ENCODE peak calls at places on chromosomes 6 and 20, in eight cellular contexts. Z, L, D, T, G, R, I and P are unnamed samples.

GRCh38 chr20:38982291-38982690 is 20.1 kb downstream of the DHX35 start:
- DNase-seq in R (no peak), I (no peak), G (no peak), T (peak), L (no peak), D (peak), Z (no peak), P (no peak)

GRCh38 chr20:37220796-37221195 is 40.8 kb downstream of the GHRH start:
- DNase-seq in R (no peak), G (no peak), D (no peak), L (no peak), I (no peak), T (no peak), Z (no peak), P (no peak)

GRCh38 chr6:139839506-139840156 is 465.2 kb upstream of the CITED2 start:
- DNase-seq in L (no peak), R (no peak), G (no peak), I (no peak), T (no peak), Z (peak), D (peak), P (no peak)

GRCh38 chr6:36598739-36599318 is 4.7 kb downstream of the SRSF3 start:
- DNase-seq in R (no peak), Z (no peak), L (no peak), I (no peak), T (no peak), D (no peak), G (no peak), P (no peak)

GRCh38 chr6:593139-593906 is 63.6 kb downstream of the HUS1B start:
- DNase-seq in G (peak), Z (peak), I (no peak), R (peak), D (peak), L (peak), T (peak), P (peak)

GRCh38 chr6:166206510-166207389 is 39.1 kb upstream of the TBXT start:
- DNase-seq in I (no peak), G (no peak), D (no peak), L (no peak), R (no peak), Z (no peak), T (no peak), P (no peak)

GRCh38 chr20:57390604-57391438 is at the start of gene RBM38:
- DNase-seq in Z (peak), G (peak), D (peak), L (peak), T (peak), R (peak), I (no peak), P (peak)

GRCh38 chr6:98469146-98469545 is 365.2 kb upstream of the POU3F2 start:
- DNase-seq in T (no peak), Z (no peak), I (no peak), R (no peak), G (no peak), D (no peak), L (no peak), P (no peak)

GRCh38 chr20:17725094-17725835 is 25.5 kb downstream of the BANF2 start:
- DNase-seq in Z (no peak), G (no peak), T (no peak), D (no peak), R (no peak), I (no peak), L (no peak), P (no peak)

GRCh38 chr6:50264995-50265571 is 215.4 kb upstream of the DEFB112 start:
- DNase-seq in D (peak), Z (no peak), G (no peak), L (no peak), R (no peak), T (no peak), I (no peak), P (no peak)